ENCODE peak calls at places on chromosomes 12 and 14, in ten cellular contexts. K is left lung; Q is transverse colon; F is psoas muscle; G is fibroblast of lung; L is IMR-90; D is naive thymus-derived CD4-positive, alpha-beta T cell; S is K562; A is lung; M is tibial artery. I is an unnamed sample. For H3K27me3, the result is how much of the 10 kb centered on the place peaks cover.

GRCh38 chr14:28756896-28757570 is 9.6 kb upstream of the FOXG1 start:
- DNase-seq in K (no peak), Q (no peak), F (no peak), G (peak), L (peak), D (no peak), S (no peak), A (no peak), M (no peak), I (peak)

GRCh38 chr12:132544173-132544468 is 54.2 kb downstream of the FBRSL1 start:
- DNase-seq in K (no peak), Q (no peak), F (no peak), G (no peak), L (no peak), D (no peak), S (no peak), A (no peak), M (no peak), I (no peak)

GRCh38 chr14:61322799-61323290 is 1.5 kb downstream of the PRKCH start:
- DNase-seq in K (no peak), Q (no peak), F (no peak), G (peak), L (peak), D (peak), S (no peak), A (peak), M (no peak), I (no peak)

GRCh38 chr14:31992051-31992450 is 85.1 kb upstream of the ARHGAP5 start:
- DNase-seq in K (no peak), Q (no peak), F (no peak), G (peak), L (peak), D (no peak), S (no peak), A (no peak), M (no peak), I (no peak)

GRCh38 chr12:47343684-47344567 is 264.2 kb upstream of the AMIGO2 start:
- DNase-seq in K (no peak), Q (no peak), F (no peak), G (peak), L (peak), D (no peak), S (no peak), A (no peak), M (no peak), I (no peak)

GRCh38 chr14:104350463-104351185 is 212.2 kb downstream of the KIF26A start:
- DNase-seq in K (peak), Q (no peak), F (no peak), G (no peak), L (no peak), D (peak), S (no peak), A (no peak), M (peak), I (no peak)

GRCh38 chr14:84252706-84253105 is 1277.2 kb upstream of the FLRT2 start:
- DNase-seq in K (no peak), Q (no peak), F (no peak), G (no peak), L (no peak), D (no peak), S (no peak), A (no peak), M (no peak), I (no peak)

GRCh38 chr14:96038920-96039632 is at the start of gene C14orf132:
- DNase-seq in K (peak), Q (peak), F (peak), G (peak), L (peak), D (peak), S (peak), A (peak), M (peak), I (peak)

GRCh38 chr12:131057722-131058515 is 104.2 kb downstream of the ADGRD1 start:
- DNase-seq in K (no peak), Q (no peak), F (peak), G (no peak), L (no peak), D (no peak), S (no peak), A (no peak), M (peak), I (no peak)

GRCh38 chr12:102478416-102479098 is 1.8 kb downstream of the IGF1 start:
- DNase-seq in K (no peak), Q (peak), F (no peak), G (peak), L (no peak), D (no peak), S (no peak), A (no peak), M (no peak), I (no peak)

GRCh38 chr12:2958432-2959193 is 584 bp upstream of the TEAD4 start:
- DNase-seq in K (peak), Q (peak), F (peak), G (peak), L (peak), D (no peak), S (peak), A (peak), M (peak), I (peak)

GRCh38 chr12:130481392-130481879 is 143.7 kb downstream of the PIWIL1 start:
- DNase-seq in K (no peak), Q (no peak), F (no peak), G (no peak), L (no peak), D (no peak), S (no peak), A (no peak), M (no peak), I (no peak)

GRCh38 chr14:23061995-23062394 is 4.7 kb upstream of the CDH24 start:
- DNase-seq in K (peak), Q (peak), F (peak), G (peak), L (peak), D (no peak), S (no peak), A (peak), M (peak), I (no peak)

GRCh38 chr12:57240926-57241555 is 9.9 kb downstream of the STAC3 start:
- DNase-seq in K (no peak), Q (peak), F (peak), G (no peak), L (no peak), D (no peak), S (no peak), A (no peak), M (no peak), I (peak)
- H3K27me3 ChIP-seq in K (half or more), Q (half or more), F (under half), G (under half), L (under half), D (under half), S (under half), A (under half), M (half or more), I (under half)

GRCh38 chr14:25102788-25103187 is 52.8 kb upstream of the STXBP6 start:
- DNase-seq in K (no peak), Q (no peak), F (no peak), G (no peak), L (no peak), D (no peak), S (no peak), A (no peak), M (no peak), I (no peak)

GRCh38 chr14:25095784-25096390 is 45.9 kb upstream of the STXBP6 start:
- DNase-seq in K (no peak), Q (peak), F (no peak), G (no peak), L (no peak), D (no peak), S (no peak), A (no peak), M (no peak), I (no peak)

GRCh38 chr14:25094171-25094907 is 44.4 kb upstream of the STXBP6 start:
- DNase-seq in K (no peak), Q (no peak), F (no peak), G (peak), L (peak), D (no peak), S (no peak), A (no peak), M (no peak), I (no peak)

GRCh38 chr14:25097120-25097519 is 47.2 kb upstream of the STXBP6 start:
- DNase-seq in K (no peak), Q (no peak), F (no peak), G (no peak), L (no peak), D (no peak), S (no peak), A (no peak), M (no peak), I (no peak)
- H3K27me3 ChIP-seq in K (under half), Q (under half), F (under half), G (under half), L (under half), D (under half), S (under half), A (under half), M (under half), I (under half)

GRCh38 chr14:102924632-102925588 is 2.4 kb downstream of the AMN start:
- DNase-seq in K (no peak), Q (no peak), F (no peak), G (no peak), L (no peak), D (no peak), S (peak), A (no peak), M (no peak), I (no peak)

GRCh38 chr14:102923201-102923919 is 897 bp downstream of the AMN start:
- DNase-seq in K (no peak), Q (peak), F (no peak), G (no peak), L (no peak), D (no peak), S (no peak), A (no peak), M (no peak), I (no peak)

GRCh38 chr14:102922490-102923200 is at the start of gene AMN:
- DNase-seq in K (no peak), Q (peak), F (no peak), G (no peak), L (no peak), D (no peak), S (peak), A (no peak), M (no peak), I (no peak)

GRCh38 chr14:102925646-102926045 is 3.2 kb downstream of the AMN start:
- DNase-seq in K (no peak), Q (no peak), F (no peak), G (no peak), L (no peak), D (no peak), S (no peak), A (no peak), M (no peak), I (no peak)

DNA sequence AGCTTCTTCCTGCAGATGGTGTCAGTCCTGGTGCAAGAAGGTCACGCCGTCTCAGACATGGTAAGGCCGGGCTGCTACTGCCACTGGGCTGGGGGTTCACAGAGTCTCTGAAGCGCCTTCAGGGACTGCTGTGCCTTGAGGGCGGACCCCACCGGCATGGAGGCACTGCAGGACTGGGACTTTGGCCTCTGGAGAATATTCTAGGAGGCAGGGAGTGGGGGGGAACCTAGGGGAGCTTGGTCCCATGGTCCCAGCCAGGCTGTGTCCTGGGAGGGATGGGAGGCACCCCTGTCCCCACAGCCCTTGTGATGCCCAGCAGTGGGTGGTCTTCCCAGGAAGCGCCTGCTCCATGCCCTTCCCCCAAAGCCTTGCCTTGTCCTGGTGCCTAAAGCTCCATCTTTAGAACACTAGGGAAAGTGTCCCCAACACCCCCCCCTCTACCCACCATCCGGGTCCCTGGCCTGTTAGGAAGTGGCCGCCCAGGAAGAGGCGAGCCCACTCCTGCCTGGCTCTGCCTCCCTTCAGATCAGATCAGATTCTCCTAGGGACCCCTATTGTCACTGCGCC is 1.5 kb downstream of the AMN start:
- DNase-seq in K (no peak), Q (peak), F (no peak), G (no peak), L (no peak), D (no peak), S (no peak), A (no peak), M (no peak), I (no peak)
- H3K27me3 ChIP-seq in K (half or more), Q (under half), F (under half), G (half or more), L (half or more), D (under half), S (under half), A (under half), M (half or more), I (under half)

GRCh38 chr14:90308561-90308960 is 23.2 kb downstream of the NRDE2 start:
- DNase-seq in K (no peak), Q (no peak), F (no peak), G (no peak), L (no peak), D (no peak), S (no peak), A (no peak), M (no peak), I (no peak)

GRCh38 chr14:90302529-90303303 is 29.0 kb downstream of the NRDE2 start:
- DNase-seq in K (no peak), Q (no peak), F (no peak), G (no peak), L (no peak), D (no peak), S (no peak), A (no peak), M (no peak), I (no peak)

GRCh38 chr14:90303382-90303943 is 28.3 kb downstream of the NRDE2 start:
- DNase-seq in K (no peak), Q (no peak), F (no peak), G (no peak), L (no peak), D (no peak), S (no peak), A (no peak), M (no peak), I (no peak)

GRCh38 chr14:90301580-90302181 is 30.1 kb downstream of the NRDE2 start:
- DNase-seq in K (no peak), Q (no peak), F (no peak), G (peak), L (peak), D (no peak), S (no peak), A (no peak), M (no peak), I (no peak)

GRCh38 chr14:90305176-90305601 is 26.6 kb downstream of the NRDE2 start:
- DNase-seq in K (no peak), Q (no peak), F (no peak), G (no peak), L (no peak), D (no peak), S (no peak), A (no peak), M (no peak), I (no peak)
- H3K27me3 ChIP-seq in K (under half), Q (under half), F (under half), G (under half), L (under half), D (under half), S (under half), A (under half), M (under half), I (under half)

DNA sequence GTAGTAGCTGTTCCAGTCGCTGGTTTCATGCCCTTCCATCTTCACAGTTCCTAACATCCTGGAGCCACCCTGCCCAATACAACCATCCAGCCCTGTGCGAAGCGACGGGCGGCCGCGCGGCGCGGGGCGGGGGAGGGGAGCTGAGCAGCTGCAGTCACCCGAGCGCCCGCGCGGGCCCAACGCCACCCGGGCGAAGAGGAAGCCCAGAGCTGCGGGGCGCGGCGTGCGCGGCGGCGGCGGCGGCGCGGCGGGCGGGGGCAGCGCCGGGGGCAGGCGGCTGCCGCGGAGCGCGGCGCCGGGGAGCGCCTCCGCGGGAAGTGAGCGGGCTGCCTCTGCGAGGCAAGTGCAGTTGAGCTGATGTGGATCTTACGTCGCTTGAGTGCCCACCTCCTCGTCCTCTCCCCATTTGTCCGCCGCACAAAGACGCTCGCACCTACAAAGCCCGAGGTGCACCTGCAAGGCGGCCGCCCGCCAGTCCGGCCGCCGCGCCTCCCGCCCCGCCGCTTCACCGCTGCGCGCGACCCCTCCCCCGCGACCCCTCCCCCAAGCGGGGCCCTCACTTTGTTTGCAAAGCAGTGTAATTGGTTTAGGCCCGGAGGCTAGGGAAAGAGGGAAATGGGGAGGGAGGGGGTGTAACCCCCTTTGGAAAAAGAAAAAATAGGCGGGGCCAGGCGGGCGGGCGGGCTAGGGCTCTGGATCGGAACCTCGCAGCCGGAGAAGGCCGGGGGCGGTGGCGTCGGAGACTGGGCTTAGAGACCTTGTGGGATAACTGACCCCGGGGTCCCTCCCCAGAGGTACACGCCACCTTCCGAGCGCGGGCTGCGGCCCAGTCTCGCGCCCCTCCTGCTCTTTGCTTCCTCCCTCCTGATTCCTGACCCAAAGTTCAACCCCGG is at the start of the genes FOXA1 and TTC6:
- DNase-seq in K (peak), Q (peak), F (peak), G (peak), L (peak), D (no peak), S (peak), A (peak), M (no peak), I (peak)
- H3K27me3 ChIP-seq in K (half or more), Q (half or more), F (half or more), G (half or more), L (half or more), D (under half), S (under half), A (under half), M (half or more), I (under half)

DNA sequence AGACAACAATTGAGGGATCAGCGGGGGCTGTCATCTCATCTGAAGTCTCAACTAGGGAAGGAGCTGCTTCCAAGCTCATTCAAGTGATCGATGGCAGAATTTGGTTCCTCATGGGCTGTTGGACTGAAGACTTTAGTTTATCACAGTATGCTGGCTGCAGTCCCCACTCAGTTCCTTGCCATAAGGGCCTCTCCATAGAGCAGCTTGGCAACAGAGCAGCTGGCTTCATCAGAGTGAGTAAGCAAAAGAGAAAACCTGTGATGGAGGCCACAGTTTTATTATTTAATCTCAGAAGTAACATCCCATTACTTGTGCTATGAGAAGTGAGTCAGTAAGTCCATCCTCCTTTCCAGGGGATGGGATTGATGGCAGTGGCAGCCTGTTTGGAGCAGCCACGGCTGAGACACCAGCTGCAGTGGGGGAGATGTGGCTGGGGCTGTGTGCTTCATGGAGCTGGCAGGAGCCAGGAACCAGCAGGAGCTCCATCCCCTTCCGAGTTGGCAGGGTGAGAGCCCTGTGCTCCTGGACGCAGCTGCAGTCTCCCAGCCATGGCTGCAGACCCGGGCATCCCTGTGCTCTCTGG is 138.5 kb upstream of the SRRM4 start:
- DNase-seq in K (no peak), Q (no peak), F (no peak), G (no peak), L (no peak), D (no peak), S (no peak), A (no peak), M (no peak), I (no peak)
- H3K27me3 ChIP-seq in K (under half), Q (under half), F (under half), G (under half), L (under half), D (under half), S (under half), A (under half), M (under half), I (under half)

GRCh38 chr12:116878567-116879508 is 2.4 kb downstream of the HRK start:
- DNase-seq in K (no peak), Q (peak), F (no peak), G (no peak), L (no peak), D (no peak), S (no peak), A (no peak), M (no peak), I (no peak)
- H3K27me3 ChIP-seq in K (half or more), Q (half or more), F (under half), G (half or more), L (half or more), D (under half), S (half or more), A (under half), M (half or more), I (under half)